ENCODE peak calls at places on chromosomes 12 and 14, in four cellular contexts. N is body of pancreas, R is keratinocyte, O is pancreas. A is an unnamed sample. For H3K4me1, the result is how much of the 10 kb centered on the place peaks cover.

GRCh38 chr14:104150201-104151027 is 12.0 kb downstream of the KIF26A start:
- DNase-seq in R (no peak), O (peak), N (no peak), A (peak)

GRCh38 chr12:27619308-27619707 is 76.9 kb upstream of the REP15 start:
- DNase-seq in N (no peak), R (peak), O (no peak), A (no peak)

GRCh38 chr12:95760371-95760770 is 30.2 kb downstream of the NTN4 start:
- DNase-seq in N (no peak), O (no peak), R (no peak), A (no peak)

GRCh38 chr12:3276226-3276625 is 199.0 kb downstream of the TSPAN9 start:
- DNase-seq in R (no peak), N (no peak), O (no peak), A (no peak)

GRCh38 chr14:69696633-69697557 is 70.0 kb upstream of the SRSF5 start:
- DNase-seq in R (no peak), O (no peak), N (no peak), A (no peak)

GRCh38 chr12:104973250-104973649 is 12.9 kb upstream of the NOPCHAP1 start:
- DNase-seq in R (no peak), N (no peak), O (no peak), A (no peak)

GRCh38 chr14:64337901-64338615 is 43.9 kb upstream of the ESR2 start:
- DNase-seq in O (no peak), N (peak), R (no peak), A (peak)

GRCh38 chr12:78970041-78970440 is 105.5 kb downstream of the SYT1 start:
- DNase-seq in N (no peak), R (no peak), O (no peak), A (no peak)

GRCh38 chr12:13390381-13390856 is 193.9 kb downstream of the EMP1 start:
- DNase-seq in R (peak), N (peak), O (peak), A (peak)

GRCh38 chr14:49971156-49972141 is 78.6 kb downstream of the ARF6 start:
- DNase-seq in R (no peak), O (no peak), N (no peak), A (no peak)

GRCh38 chr12:19398376-19399363 is 40.6 kb upstream of the AEBP2 start:
- DNase-seq in N (no peak), O (no peak), R (no peak), A (no peak)

GRCh38 chr12:85530486-85530885 is 250.5 kb downstream of the ALX1 start:
- DNase-seq in N (no peak), O (no peak), R (no peak), A (peak)

GRCh38 chr12:56071648-56072047 is 8.3 kb upstream of the ERBB3 start:
- DNase-seq in N (no peak), O (no peak), R (peak), A (no peak)

GRCh38 chr12:1595026-1595561 is 713 bp upstream of the FBXL14 start:
- DNase-seq in N (no peak), O (no peak), R (no peak), A (no peak)

GRCh38 chr14:64704743-64705405 is 650 bp downstream of the PLEKHG3 start:
- DNase-seq in N (peak), O (peak), R (no peak), A (peak)

GRCh38 chr12:107372229-107372658 is 278.9 kb upstream of the CRY1 start:
- DNase-seq in N (no peak), R (no peak), O (no peak), A (no peak)

GRCh38 chr12:112107728-112108447 is 695 bp downstream of the NAA25 start:
- DNase-seq in R (no peak), N (peak), O (peak), A (peak)

GRCh38 chr14:31781578-31781977 is 220.4 kb downstream of the NUBPL start:
- DNase-seq in N (no peak), O (no peak), R (no peak), A (no peak)

GRCh38 chr14:68153275-68153674 is 333.7 kb downstream of the RAD51B start:
- DNase-seq in O (no peak), R (no peak), N (no peak), A (no peak)

GRCh38 chr12:19915392-19916192 is 452.7 kb upstream of the PDE3A start:
- DNase-seq in R (no peak), O (no peak), N (no peak), A (no peak)

GRCh38 chr14:54465654-54466053 is 23.1 kb downstream of the GMFB start:
- DNase-seq in O (no peak), N (no peak), R (no peak), A (no peak)

GRCh38 chr12:88723219-88723618 is 142.9 kb upstream of the KITLG start:
- DNase-seq in O (no peak), N (no peak), R (no peak), A (no peak)

GRCh38 chr14:50410921-50411320 is 14.2 kb upstream of the CDKL1 start:
- DNase-seq in R (no peak), O (no peak), N (no peak), A (no peak)

GRCh38 chr12:130160711-130161231 is 1.5 kb upstream of the FZD10 start:
- DNase-seq in N (no peak), O (no peak), R (no peak), A (no peak)

GRCh38 chr14:69247691-69248440 is 12.1 kb upstream of the GALNT16 start:
- DNase-seq in O (no peak), N (no peak), R (no peak), A (no peak)

GRCh38 chr14:100667706-100668105 is 59.0 kb upstream of the DLK1 start:
- DNase-seq in R (no peak), N (no peak), O (no peak), A (no peak)

GRCh38 chr12:56234746-56235436 is 5.0 kb downstream of the SLC39A5 start:
- DNase-seq in O (peak), R (no peak), N (no peak), A (no peak)

GRCh38 chr12:112005419-112006395 is 7.3 kb downstream of the TMEM116 start:
- DNase-seq in R (no peak), O (no peak), N (no peak), A (no peak)

GRCh38 chr12:89566615-89567014 is 40.8 kb upstream of the POC1B start:
- DNase-seq in N (no peak), R (peak), O (no peak), A (no peak)

GRCh38 chr12:89208661-89209096 is 143.6 kb downstream of the DUSP6 start:
- DNase-seq in R (no peak), N (no peak), O (no peak), A (no peak)

GRCh38 chr14:55427439-55427838 is 13.0 kb downstream of the TBPL2 start:
- DNase-seq in O (no peak), R (peak), N (no peak), A (no peak)

GRCh38 chr14:106681161-106681955 is 1155.0 kb downstream of the TMEM121 start:
- DNase-seq in O (no peak), N (no peak), R (no peak), A (no peak)
- TF ChIP-seq CTCF in O (no peak), N (no peak), R (no peak), A (no peak)

DNA sequence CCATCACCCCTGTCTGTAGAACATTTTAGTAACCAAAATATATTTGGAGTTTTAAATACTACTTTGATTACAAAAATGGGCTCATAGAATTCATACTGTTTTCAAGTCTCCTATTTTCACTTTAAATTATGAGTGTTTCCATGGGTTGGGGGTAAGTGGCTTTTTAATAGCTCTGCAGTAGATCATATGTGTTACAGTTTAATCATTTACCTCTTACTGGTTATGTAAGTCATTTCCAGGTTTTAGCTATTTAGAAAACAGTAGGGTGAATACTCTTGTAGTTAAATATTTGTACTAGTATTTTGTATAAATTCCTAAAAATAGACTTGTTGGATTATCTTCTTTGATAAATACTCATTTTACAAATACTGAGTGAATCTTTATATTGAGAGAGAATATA is 8.2 kb downstream of the PCNX1 start:
- DNase-seq in O (no peak), N (no peak), R (no peak), A (no peak)
- H3K4me1 ChIP-seq in O (under half), N (under half), R (under half), A (under half)

DNA sequence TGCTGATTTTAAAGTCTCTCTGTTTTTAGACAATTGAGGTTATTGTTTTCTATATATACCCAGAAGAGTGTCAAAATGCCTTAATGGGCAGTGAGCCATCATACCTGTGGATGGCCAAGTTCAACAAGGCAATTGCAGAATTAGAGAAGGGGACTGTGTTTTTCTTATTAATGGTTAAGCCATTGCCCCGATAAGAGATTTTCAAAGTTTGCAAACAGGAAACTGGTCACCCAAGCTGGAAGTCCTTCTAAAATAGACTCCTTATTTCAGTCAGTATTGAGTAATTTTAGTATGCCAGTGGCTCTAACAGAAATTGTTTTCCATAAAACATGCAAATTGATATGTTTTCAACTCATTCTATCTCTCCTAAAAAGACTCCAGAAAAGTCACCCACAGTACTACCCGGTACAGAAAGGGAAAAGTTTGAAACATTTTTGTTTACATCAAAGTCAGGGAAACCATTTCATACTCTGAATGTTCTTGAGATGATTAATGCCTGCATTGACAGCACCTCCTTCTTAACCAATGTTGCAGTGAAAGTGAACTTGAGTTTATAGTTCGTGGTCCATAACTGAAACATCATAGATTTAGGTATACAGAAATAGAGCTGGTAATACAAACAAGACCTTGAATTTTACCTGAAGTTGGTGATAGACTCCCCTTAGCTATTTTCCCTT is 191.1 kb downstream of the TMX1 start:
- DNase-seq in N (no peak), O (no peak), R (no peak), A (no peak)
- H3K27ac ChIP-seq in N (peak), O (peak), R (no peak), A (no peak)

DNA sequence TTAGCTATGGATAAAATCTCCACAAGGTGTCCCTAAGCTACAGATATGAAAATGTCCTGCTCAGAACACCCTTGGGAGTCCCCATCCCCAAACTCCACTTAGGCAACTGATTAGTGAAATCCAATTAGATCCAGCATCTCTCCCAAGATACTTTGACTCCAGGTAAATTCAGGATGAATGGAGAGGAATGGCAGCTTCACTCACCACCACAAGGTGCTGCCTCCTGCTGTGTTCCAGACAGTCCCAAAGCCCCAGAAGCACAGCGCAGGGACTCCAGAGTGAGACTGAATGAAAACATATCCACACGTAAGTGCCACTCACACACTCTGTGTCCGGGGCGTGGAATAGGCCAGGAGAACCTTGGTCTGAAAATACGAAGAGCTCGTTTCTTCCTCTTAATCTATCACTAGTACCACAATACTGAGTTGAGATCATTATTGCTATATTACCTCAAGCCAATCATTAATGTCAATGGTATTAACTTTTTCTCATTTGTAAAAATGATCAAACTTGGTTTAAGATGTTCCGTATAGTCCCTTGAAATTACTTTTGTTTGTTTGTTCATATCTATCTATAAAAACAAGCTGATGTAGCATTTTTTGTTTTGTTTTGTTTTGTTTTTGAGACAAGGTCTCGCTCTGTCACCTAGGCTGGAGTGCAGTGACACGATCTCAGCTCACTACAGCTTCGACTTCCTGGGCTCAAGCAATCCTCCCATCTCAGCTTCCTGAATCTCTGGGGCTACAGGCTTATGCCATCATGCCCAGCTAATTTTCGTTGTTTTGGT is 70.0 kb upstream of the BICD1 start:
- DNase-seq in N (no peak), O (no peak), R (no peak), A (no peak)
- TF ChIP-seq CTCF in N (no peak), O (no peak), R (no peak), A (no peak)

GRCh38 chr14:93655078-93655750 is 133.1 kb downstream of the PRIMA1 start:
- DNase-seq in N (no peak), R (no peak), O (no peak), A (no peak)
- H3K4me1 ChIP-seq in N (under half), R (under half), O (under half), A (under half)

GRCh38 chr12:52454411-52455201 is 2.7 kb upstream of the KRT6B start:
- DNase-seq in R (no peak), N (no peak), O (no peak), A (no peak)
- H3K27ac ChIP-seq in R (peak), N (no peak), O (no peak), A (no peak)

GRCh38 chr12:57761391-57761998 is 5.4 kb downstream of the CYP27B1 start:
- DNase-seq in O (no peak), N (no peak), R (no peak), A (no peak)

GRCh38 chr12:57757771-57758170 is 2.9 kb downstream of the MARCHF9 start:
- DNase-seq in R (no peak), N (no peak), O (no peak), A (no peak)

GRCh38 chr12:57758566-57759359 is 3.9 kb downstream of the MARCHF9 start:
- DNase-seq in N (no peak), O (no peak), R (no peak), A (no peak)

GRCh38 chr12:57760347-57760982 is 5.6 kb downstream of the MARCHF9 start:
- DNase-seq in R (no peak), N (no peak), O (no peak), A (no peak)

DNA sequence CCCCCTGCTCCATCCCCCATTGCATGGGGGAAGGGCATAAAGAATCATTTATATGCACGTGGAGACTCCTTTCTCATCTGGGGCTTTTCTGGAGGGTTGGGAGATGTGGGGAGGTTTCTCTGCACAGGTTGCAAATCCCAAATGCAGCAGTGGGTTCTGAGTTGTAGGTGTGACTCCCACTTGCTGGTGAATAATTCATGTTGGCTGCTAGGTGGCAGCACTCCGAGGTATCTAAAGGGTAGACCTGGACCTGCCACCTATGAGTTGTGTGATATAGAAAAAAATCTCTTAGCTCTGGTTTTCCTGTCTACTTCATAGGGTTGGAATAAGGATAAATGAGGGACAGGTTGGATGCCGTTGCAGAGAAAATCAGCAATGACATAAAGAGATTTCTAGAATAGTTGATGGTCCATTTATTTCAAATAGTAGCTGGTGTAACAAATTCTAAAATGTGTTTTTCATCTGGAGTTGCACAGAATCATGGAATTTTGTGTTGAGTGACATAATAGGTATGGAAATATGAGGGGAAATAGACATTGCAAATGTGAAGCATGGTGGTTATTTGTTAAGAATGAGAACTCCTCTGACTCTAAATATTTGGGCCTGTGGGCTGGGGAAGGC is 4.6 kb downstream of the MARCHF9 start:
- DNase-seq in R (no peak), N (peak), O (no peak), A (no peak)
- TF ChIP-seq CTCF in R (peak), N (peak), O (peak), A (peak)